ENCODE peak calls at places on chromosomes 11 and 22, in six cellular contexts. T, E, A, J, Y and Z are unnamed samples. For H3K9me3, the result is how much of the 10 kb centered on the place peaks cover.

GRCh38 chr11:69674267-69674885 is 777 bp downstream of the LTO1 start:
- DNase-seq in T (no peak), E (peak), A (peak), J (no peak), Y (peak), Z (no peak)

GRCh38 chr22:19802881-19803735 is 42.5 kb downstream of the TBX1 start:
- DNase-seq in T (no peak), E (no peak), A (no peak), J (no peak), Y (no peak), Z (peak)

GRCh38 chr11:63536669-63537292 is at the start of gene PLAAT4:
- DNase-seq in T (no peak), E (peak), A (peak), J (peak), Y (peak), Z (no peak)

GRCh38 chr11:72812968-72813739 is 1.1 kb upstream of the ATG16L2 start:
- DNase-seq in T (peak), E (peak), A (peak), J (peak), Y (peak), Z (peak)

GRCh38 chr11:86164106-86164505 is 80.4 kb upstream of the EED start:
- DNase-seq in T (no peak), E (no peak), A (no peak), J (no peak), Y (no peak), Z (no peak)

GRCh38 chr22:20315337-20316216 is 4.3 kb downstream of the DGCR6L start:
- DNase-seq in T (no peak), E (no peak), A (no peak), J (peak), Y (no peak), Z (peak)

GRCh38 chr22:23234409-23235161 is 54.3 kb downstream of the BCR start:
- DNase-seq in T (no peak), E (no peak), A (no peak), J (no peak), Y (no peak), Z (no peak)

GRCh38 chr22:42060489-42060888 is 10.1 kb downstream of the NAGA start:
- DNase-seq in T (no peak), E (no peak), A (no peak), J (no peak), Y (no peak), Z (peak)

GRCh38 chr11:118084247-118084646 is 2.5 kb downstream of the SMIM35 start:
- DNase-seq in T (no peak), E (no peak), A (no peak), J (no peak), Y (no peak), Z (no peak)

GRCh38 chr11:36400768-36401455 is 104.8 kb downstream of the PRR5L start:
- DNase-seq in T (no peak), E (no peak), A (no peak), J (no peak), Y (no peak), Z (peak)

GRCh38 chr22:27751277-27752070 is 50.1 kb downstream of the MN1 start:
- DNase-seq in T (no peak), E (no peak), A (no peak), J (no peak), Y (no peak), Z (peak)

GRCh38 chr22:27752141-27752540 is 49.4 kb downstream of the MN1 start:
- DNase-seq in T (no peak), E (no peak), A (no peak), J (no peak), Y (no peak), Z (peak)

GRCh38 chr22:27750866-27751265 is 50.7 kb downstream of the MN1 start:
- DNase-seq in T (no peak), E (no peak), A (no peak), J (no peak), Y (no peak), Z (peak)

GRCh38 chr22:27754247-27754887 is 47.2 kb downstream of the MN1 start:
- DNase-seq in T (no peak), E (no peak), A (no peak), J (no peak), Y (peak), Z (peak)

GRCh38 chr22:27752771-27753170 is 48.8 kb downstream of the MN1 start:
- DNase-seq in T (no peak), E (peak), A (no peak), J (no peak), Y (peak), Z (peak)
- H3K9me3 ChIP-seq in T (under half), E (under half), A (under half), J (under half), Y (under half), Z (under half)

DNA sequence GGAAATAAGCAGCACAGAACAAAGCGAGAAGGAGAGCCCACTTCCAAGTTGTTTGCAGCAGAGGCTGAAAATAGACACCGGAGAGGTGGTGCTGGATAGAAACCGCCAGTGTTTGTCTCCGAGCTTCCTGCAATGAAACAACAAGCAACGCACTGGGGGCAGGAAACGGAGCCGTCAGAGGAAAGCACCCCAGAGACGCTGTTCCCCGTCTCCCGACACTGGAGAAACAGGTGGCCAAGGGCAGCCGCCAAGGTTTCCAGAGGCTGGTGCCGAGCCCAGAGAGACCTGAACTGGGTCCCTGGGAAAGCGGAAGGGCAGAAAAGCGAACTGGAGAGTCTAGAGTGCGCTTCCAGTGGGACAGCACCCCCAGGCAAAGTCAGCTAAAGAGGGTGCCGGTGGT is 406.6 kb downstream of the SHANK2 start:
- DNase-seq in T (no peak), E (no peak), A (no peak), J (no peak), Y (no peak), Z (no peak)
- H3K9me3 ChIP-seq in T (under half), E (under half), A (under half), J (under half), Y (under half), Z (under half)

GRCh38 chr11:2652362-2652761 is 47.4 kb downstream of the KCNQ1OT1 start:
- DNase-seq in T (no peak), E (no peak), A (no peak), J (no peak), Y (no peak), Z (peak)
- H3K9me3 ChIP-seq in T (half or more), E (half or more), A (half or more), J (under half), Y (under half), Z (half or more)

GRCh38 chr11:59706518-59707285 is 6.9 kb downstream of the OR10V1 start:
- DNase-seq in T (peak), E (peak), A (peak), J (no peak), Y (peak), Z (no peak)

GRCh38 chr11:59707371-59707770 is 6.3 kb downstream of the OR10V1 start:
- DNase-seq in T (no peak), E (no peak), A (no peak), J (no peak), Y (no peak), Z (no peak)

GRCh38 chr11:59705281-59705680 is 8.4 kb downstream of the OR10V1 start:
- DNase-seq in T (no peak), E (peak), A (peak), J (no peak), Y (no peak), Z (no peak)

GRCh38 chr11:59710136-59710847 is 3.4 kb downstream of the OR10V1 start:
- DNase-seq in T (no peak), E (no peak), A (peak), J (no peak), Y (peak), Z (no peak)

DNA sequence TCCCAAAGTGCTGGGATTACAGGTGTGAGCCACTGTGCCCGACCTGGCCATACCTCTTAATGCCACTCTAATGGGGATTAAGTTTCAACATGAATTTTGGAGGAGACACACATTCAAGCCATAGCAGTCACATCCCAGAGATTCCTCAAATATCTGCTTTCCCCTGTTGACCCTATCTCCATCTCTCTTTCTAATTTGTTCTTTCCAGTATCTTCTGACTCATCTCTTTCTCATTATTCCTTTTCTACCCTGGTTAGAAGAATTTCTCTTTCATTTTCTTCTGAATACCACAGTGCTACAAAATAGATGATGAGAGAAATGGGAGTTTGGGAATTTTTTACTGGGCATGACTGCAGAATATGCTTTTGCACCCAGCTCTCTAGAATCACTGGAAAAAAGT is 5.1 kb downstream of the OR10V1 start:
- DNase-seq in T (no peak), E (peak), A (peak), J (no peak), Y (peak), Z (no peak)
- H3K9me3 ChIP-seq in T (under half), E (under half), A (under half), J (under half), Y (under half), Z (under half)

GRCh38 chr11:55838452-55838851 is at the start of gene OR5D16:
- DNase-seq in T (no peak), E (no peak), A (no peak), J (no peak), Y (no peak), Z (no peak)
- H3K9me3 ChIP-seq in T (under half), E (under half), A (under half), J (under half), Y (under half), Z (under half)